ENCODE peak calls at places on chromosomes 3 and 15, in seven cellular contexts. N, F, P, B, L, I and Q are unnamed samples.
A peak's percentile ranks its signal among the peaks of the same experiment; 100 is the strongest.

GRCh38 chr3:172132721-172133311 is 93.4 kb downstream of the FNDC3B start:
- DNase-seq in N (no peak), F (no peak), P (no peak), B (no peak), L (no peak), I (no peak), Q (no peak)

GRCh38 chr3:36868614-36869436 is 76.0 kb downstream of the TRANK1 start:
- DNase-seq in N (peak; percentile 65), F (peak; percentile 54), P (peak; percentile 72), B (peak; percentile 84), L (peak; percentile 35), I (peak; percentile 54), Q (peak; percentile 5)

GRCh38 chr3:123817413-123817812 is 66.7 kb downstream of the MYLK start:
- DNase-seq in N (no peak), F (no peak), P (no peak), B (no peak), L (no peak), I (no peak), Q (no peak)

GRCh38 chr15:78322243-78322642 is 17.9 kb upstream of the CRABP1 start:
- DNase-seq in N (no peak), F (no peak), P (peak; percentile 83), B (no peak), L (no peak), I (no peak), Q (no peak)

GRCh38 chr3:127368186-127369032 is 80.6 kb upstream of the PRR20G start:
- DNase-seq in N (no peak), F (no peak), P (no peak), B (peak; percentile 52), L (no peak), I (no peak), Q (no peak)

GRCh38 chr3:9730747-9731205 is 759 bp upstream of the BRPF1 start:
- DNase-seq in N (peak; percentile 49), F (no peak), P (no peak), B (no peak), L (no peak), I (no peak), Q (no peak)

GRCh38 chr3:51799879-51800757 is 21.1 kb upstream of the IQCF6 start:
- DNase-seq in N (peak; percentile 64), F (no peak), P (peak; percentile 76), B (peak; percentile 84), L (no peak), I (no peak), Q (peak; percentile 57)

GRCh38 chr3:45164056-45164455 is 17.9 kb upstream of the CDCP1 start:
- DNase-seq in N (no peak), F (no peak), P (no peak), B (no peak), L (no peak), I (no peak), Q (no peak)

GRCh38 chr15:68764090-68764489 is 56.6 kb downstream of the ANP32A start:
- DNase-seq in N (no peak), F (no peak), P (no peak), B (no peak), L (no peak), I (no peak), Q (no peak)

GRCh38 chr3:120681506-120682038 is 467 bp downstream of the HGD start:
- DNase-seq in N (no peak), F (no peak), P (no peak), B (no peak), L (no peak), I (no peak), Q (no peak)

GRCh38 chr3:55756976-55757375 is 269.9 kb upstream of the WNT5A start:
- DNase-seq in N (no peak), F (no peak), P (no peak), B (no peak), L (no peak), I (no peak), Q (no peak)

GRCh38 chr15:31304736-31305365 is 21.8 kb upstream of the KLF13 start:
- DNase-seq in N (no peak), F (no peak), P (no peak), B (no peak), L (no peak), I (no peak), Q (no peak)

GRCh38 chr15:60683156-60683555 is 204.2 kb upstream of the ICE2 start:
- DNase-seq in N (no peak), F (no peak), P (no peak), B (no peak), L (no peak), I (no peak), Q (no peak)

GRCh38 chr15:74826372-74826819 is at the start of gene CPLX3:
- DNase-seq in N (peak; percentile 49), F (no peak), P (peak; percentile 24), B (peak; percentile 83), L (peak; percentile 34), I (peak; percentile 62), Q (no peak)

GRCh38 chr3:72102057-72102711 is 317.2 kb upstream of the PROK2 start:
- DNase-seq in N (peak; percentile 74), F (peak; percentile 42), P (no peak), B (no peak), L (no peak), I (no peak), Q (no peak)

GRCh38 chr15:83732770-83733169 is 78.8 kb downstream of the ADAMTSL3 start:
- DNase-seq in N (no peak), F (no peak), P (no peak), B (no peak), L (no peak), I (no peak), Q (no peak)

GRCh38 chr3:127171721-127172120 is 21.2 kb upstream of the PRR23E start:
- DNase-seq in N (no peak), F (peak; percentile 6), P (no peak), B (no peak), L (no peak), I (no peak), Q (no peak)

GRCh38 chr15:36742696-36743095 is 163.3 kb downstream of the CDIN1 start:
- DNase-seq in N (no peak), F (no peak), P (no peak), B (no peak), L (no peak), I (no peak), Q (no peak)

GRCh38 chr15:40310001-40310959 is 2.5 kb upstream of the PLCB2 start:
- DNase-seq in N (peak; percentile 84), F (peak; percentile 62), P (peak; percentile 44), B (peak; percentile 81), L (peak; percentile 59), I (peak; percentile 68), Q (no peak)

GRCh38 chr3:176159796-176160195 is 1037.5 kb downstream of the TBL1XR1 start:
- DNase-seq in N (no peak), F (no peak), P (no peak), B (no peak), L (no peak), I (peak; percentile 7), Q (no peak)

GRCh38 chr15:83533548-83533947 is 86.4 kb downstream of the SH3GL3 start:
- DNase-seq in N (no peak), F (no peak), P (no peak), B (no peak), L (no peak), I (no peak), Q (no peak)

GRCh38 chr3:48663489-48664312 is 1.0 kb upstream of the CELSR3 start:
- DNase-seq in N (no peak), F (peak; percentile 90), P (peak; percentile 100), B (peak; percentile 99), L (peak; percentile 89), I (peak; percentile 81), Q (peak; percentile 97)

GRCh38 chr3:48660800-48661400 is 1.8 kb downstream of the CELSR3 start:
- DNase-seq in N (no peak), F (no peak), P (no peak), B (no peak), L (no peak), I (no peak), Q (no peak)

GRCh38 chr3:48662140-48662752 is 440 bp downstream of the CELSR3 start:
- DNase-seq in N (no peak), F (no peak), P (no peak), B (peak; percentile 59), L (no peak), I (no peak), Q (no peak)

GRCh38 chr3:48662753-48663488 is at the start of gene CELSR3:
- DNase-seq in N (no peak), F (peak; percentile 23), P (peak; percentile 96), B (peak; percentile 96), L (peak; percentile 50), I (peak; percentile 42), Q (peak; percentile 76)

DNA sequence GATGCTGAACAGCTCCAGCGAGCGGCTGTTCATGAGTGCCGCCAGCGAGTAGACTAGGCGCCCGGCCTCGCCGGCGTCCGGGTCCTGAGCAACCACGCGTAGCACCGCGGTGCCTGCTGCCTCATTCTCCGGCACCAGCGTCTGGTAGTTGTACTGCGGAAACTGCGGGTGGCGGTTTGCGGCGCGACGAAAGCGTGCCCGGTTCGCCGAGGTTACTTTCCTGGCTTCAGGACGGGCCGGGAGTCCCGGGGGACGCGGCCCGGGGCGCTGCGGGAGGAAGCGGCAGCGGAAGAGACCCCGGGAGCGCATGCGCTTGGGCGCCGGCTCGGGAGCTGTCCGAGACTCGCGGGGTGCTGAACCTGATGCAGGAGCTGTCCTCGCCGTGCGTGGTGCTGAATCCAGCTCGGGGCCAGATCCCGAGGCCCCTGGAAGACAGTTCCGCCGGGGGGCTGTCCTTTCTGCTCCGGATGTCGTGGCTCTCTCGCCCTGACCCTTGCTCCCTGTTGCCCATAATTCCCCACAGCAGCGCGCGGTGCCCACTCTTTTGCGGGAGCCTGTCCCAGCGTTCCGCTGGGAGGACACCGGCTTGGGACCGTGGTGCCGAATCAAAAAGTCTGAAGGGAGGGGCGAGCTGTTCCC is 1.1 kb downstream of the CELSR3 start:
- DNase-seq in N (peak; percentile 77), F (peak; percentile 50), P (peak; percentile 61), B (peak; percentile 90), L (peak; percentile 74), I (peak; percentile 74), Q (no peak)
- H3K4me3 ChIP-seq in N (peak overlapping the region; percentile 38), F (no peak overlapping the region), P (peak overlapping the region; percentile 33), B (peak overlapping the region; percentile 54), L (peak overlapping the region; percentile 58), I (no peak overlapping the region), Q (peak overlapping the region; percentile 46)

GRCh38 chr15:70636540-70637165 is 126.7 kb downstream of the UACA start:
- DNase-seq in N (peak; percentile 89), F (no peak), P (no peak), B (peak; percentile 37), L (no peak), I (no peak), Q (no peak)
- TF ChIP-seq CTCF in N (peak; percentile 56), F (no peak), P (peak; percentile 34), B (peak; percentile 50), L (no peak), I (no peak), Q (peak; percentile 22)

GRCh38 chr3:143252931-143253330 is 133.4 kb downstream of the CHST2 start:
- DNase-seq in N (no peak), F (no peak), P (peak; percentile 18), B (no peak), L (no peak), I (no peak), Q (peak; percentile 70)
- H3K4me3 ChIP-seq in N (no peak overlapping the region), F (no peak overlapping the region), P (no peak overlapping the region), B (no peak overlapping the region), L (no peak overlapping the region), I (no peak overlapping the region), Q (no peak overlapping the region)

DNA sequence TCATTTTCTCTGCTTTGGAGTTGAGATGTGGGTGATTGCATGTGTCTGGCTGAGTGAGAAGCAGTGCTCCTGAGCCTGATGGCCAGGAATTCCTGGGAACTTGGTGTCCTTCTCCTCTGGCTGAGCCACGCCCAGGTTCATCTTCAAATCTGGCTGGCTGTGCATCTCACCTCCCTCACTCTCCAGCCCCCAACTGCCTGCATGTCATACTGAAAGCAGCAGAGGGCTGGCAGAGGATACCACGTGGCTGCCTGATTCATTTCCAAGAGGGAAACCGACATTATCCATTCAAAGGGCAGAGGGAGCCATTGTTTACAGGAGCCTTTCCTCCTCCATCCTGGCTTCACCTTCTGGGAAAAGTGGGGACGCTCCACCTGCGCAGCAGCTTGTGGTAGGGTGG is 57.4 kb downstream of the ABHD5 start:
- DNase-seq in N (no peak), F (no peak), P (peak; percentile 30), B (no peak), L (no peak), I (no peak), Q (no peak)
- TF ChIP-seq CTCF in N (no peak), F (no peak), P (no peak), B (no peak), L (no peak), I (no peak), Q (no peak)